ENCODE peak calls at places on chromosome 17, in eight cellular contexts. One of them, this sample, is unnamed.

GRCh38 chr17:41308251-41308917 is 725 bp downstream of the KRTAP16-1 start:
- DNase-seq in upper lobe of right lung: peak; percentile 65
- DNase-seq in HTR-8/SVneo: no peak
- DNase-seq in prostate gland: peak; percentile 44
- DNase-seq in fibroblast of the aortic adventitia: no peak
- DNase-seq in stimulated activated naive CD4-positive, alpha-beta T cell treated with Interleukin-2 at 50 U/mL for 16 hours: peak; percentile 64
- DNase-seq in EL: no peak
- DNase-seq in naive thymus-derived CD8-positive, alpha-beta T cell: peak; percentile 89
- DNase-seq in this sample: peak; percentile 7

GRCh38 chr17:19647697-19648474 is 665 bp upstream of the ALDH3A2 start:
- DNase-seq in upper lobe of right lung: peak; percentile 86
- DNase-seq in HTR-8/SVneo: no peak
- DNase-seq in prostate gland: peak; percentile 45
- DNase-seq in fibroblast of the aortic adventitia: peak; percentile 73
- DNase-seq in stimulated activated naive CD4-positive, alpha-beta T cell treated with Interleukin-2 at 50 U/mL for 16 hours: no peak
- DNase-seq in EL: peak; percentile 82
- DNase-seq in naive thymus-derived CD8-positive, alpha-beta T cell: no peak
- DNase-seq in this sample: peak; percentile 68

GRCh38 chr17:9209347-9209746 is 188.0 kb downstream of the NTN1 start:
- DNase-seq in upper lobe of right lung: no peak
- DNase-seq in HTR-8/SVneo: no peak
- DNase-seq in prostate gland: no peak
- DNase-seq in fibroblast of the aortic adventitia: no peak
- DNase-seq in stimulated activated naive CD4-positive, alpha-beta T cell treated with Interleukin-2 at 50 U/mL for 16 hours: no peak
- DNase-seq in EL: no peak
- DNase-seq in naive thymus-derived CD8-positive, alpha-beta T cell: no peak
- DNase-seq in this sample: no peak

GRCh38 chr17:15456972-15457722 is 10.3 kb downstream of the CDRT4 start:
- DNase-seq in upper lobe of right lung: no peak
- DNase-seq in HTR-8/SVneo: peak; percentile 78
- DNase-seq in prostate gland: no peak
- DNase-seq in fibroblast of the aortic adventitia: peak; percentile 92
- DNase-seq in stimulated activated naive CD4-positive, alpha-beta T cell treated with Interleukin-2 at 50 U/mL for 16 hours: no peak
- DNase-seq in EL: peak; percentile 93
- DNase-seq in naive thymus-derived CD8-positive, alpha-beta T cell: no peak
- DNase-seq in this sample: peak; percentile 57

GRCh38 chr17:34306466-34306865 is 12.8 kb upstream of the CCL8 start:
- DNase-seq in upper lobe of right lung: no peak
- DNase-seq in HTR-8/SVneo: no peak
- DNase-seq in prostate gland: no peak
- DNase-seq in fibroblast of the aortic adventitia: peak; percentile 94
- DNase-seq in stimulated activated naive CD4-positive, alpha-beta T cell treated with Interleukin-2 at 50 U/mL for 16 hours: no peak
- DNase-seq in EL: peak; percentile 85
- DNase-seq in naive thymus-derived CD8-positive, alpha-beta T cell: no peak
- DNase-seq in this sample: no peak

GRCh38 chr17:79667121-79667715 is 56.4 kb upstream of the RBFOX3 start:
- DNase-seq in upper lobe of right lung: peak; percentile 40
- DNase-seq in HTR-8/SVneo: no peak
- DNase-seq in prostate gland: no peak
- DNase-seq in fibroblast of the aortic adventitia: no peak
- DNase-seq in stimulated activated naive CD4-positive, alpha-beta T cell treated with Interleukin-2 at 50 U/mL for 16 hours: no peak
- DNase-seq in EL: no peak
- DNase-seq in naive thymus-derived CD8-positive, alpha-beta T cell: no peak
- DNase-seq in this sample: no peak

GRCh38 chr17:81967533-81968395 is 6.8 kb upstream of the NOTUM start:
- DNase-seq in upper lobe of right lung: peak; percentile 93
- DNase-seq in HTR-8/SVneo: peak; percentile 48
- DNase-seq in prostate gland: peak; percentile 40
- DNase-seq in fibroblast of the aortic adventitia: peak; percentile 72
- DNase-seq in stimulated activated naive CD4-positive, alpha-beta T cell treated with Interleukin-2 at 50 U/mL for 16 hours: peak; percentile 87
- DNase-seq in EL: peak; percentile 54
- DNase-seq in naive thymus-derived CD8-positive, alpha-beta T cell: peak; percentile 86
- DNase-seq in this sample: peak; percentile 25

GRCh38 chr17:48429638-48430586 is at the start of gene SKAP1:
- DNase-seq in upper lobe of right lung: peak; percentile 66
- DNase-seq in HTR-8/SVneo: no peak
- DNase-seq in prostate gland: no peak
- DNase-seq in fibroblast of the aortic adventitia: no peak
- DNase-seq in stimulated activated naive CD4-positive, alpha-beta T cell treated with Interleukin-2 at 50 U/mL for 16 hours: peak; percentile 62
- DNase-seq in EL: no peak
- DNase-seq in naive thymus-derived CD8-positive, alpha-beta T cell: peak; percentile 54
- DNase-seq in this sample: no peak

GRCh38 chr17:2736956-2737355 is 12.5 kb downstream of the CCDC92B start:
- DNase-seq in upper lobe of right lung: no peak
- DNase-seq in HTR-8/SVneo: no peak
- DNase-seq in prostate gland: no peak
- DNase-seq in fibroblast of the aortic adventitia: no peak
- DNase-seq in stimulated activated naive CD4-positive, alpha-beta T cell treated with Interleukin-2 at 50 U/mL for 16 hours: no peak
- DNase-seq in EL: no peak
- DNase-seq in naive thymus-derived CD8-positive, alpha-beta T cell: no peak
- DNase-seq in this sample: no peak

GRCh38 chr17:9470171-9470570 is 105.4 kb downstream of the STX8 start:
- DNase-seq in upper lobe of right lung: no peak
- DNase-seq in HTR-8/SVneo: no peak
- DNase-seq in prostate gland: no peak
- DNase-seq in fibroblast of the aortic adventitia: no peak
- DNase-seq in stimulated activated naive CD4-positive, alpha-beta T cell treated with Interleukin-2 at 50 U/mL for 16 hours: no peak
- DNase-seq in EL: no peak
- DNase-seq in naive thymus-derived CD8-positive, alpha-beta T cell: no peak
- DNase-seq in this sample: no peak

GRCh38 chr17:63988741-63989621 is 9.2 kb upstream of the PRR29 start:
- DNase-seq in upper lobe of right lung: peak; percentile 52
- DNase-seq in HTR-8/SVneo: no peak
- DNase-seq in prostate gland: no peak
- DNase-seq in fibroblast of the aortic adventitia: no peak
- DNase-seq in stimulated activated naive CD4-positive, alpha-beta T cell treated with Interleukin-2 at 50 U/mL for 16 hours: no peak
- DNase-seq in EL: no peak
- DNase-seq in naive thymus-derived CD8-positive, alpha-beta T cell: no peak
- DNase-seq in this sample: no peak

GRCh38 chr17:74599531-74599939 is 7.5 kb upstream of the CD300LD start:
- DNase-seq in upper lobe of right lung: no peak
- DNase-seq in HTR-8/SVneo: no peak
- DNase-seq in prostate gland: no peak
- DNase-seq in fibroblast of the aortic adventitia: no peak
- DNase-seq in stimulated activated naive CD4-positive, alpha-beta T cell treated with Interleukin-2 at 50 U/mL for 16 hours: no peak
- DNase-seq in EL: no peak
- DNase-seq in naive thymus-derived CD8-positive, alpha-beta T cell: no peak
- DNase-seq in this sample: no peak

This sample was measured in DMS79 treated with DMSO at 0.1 percent for 48 hours.